ENCODE peak calls at places on chromosomes 5 and 9, in five cellular contexts. R is fibroblast of lung, V is GM23248, X is DND-41, E is MM.1S. N is an unnamed sample.

GRCh38 chr5:53422539-53422938 is 57.9 kb upstream of the FST start:
- DNase-seq in R (peak; percentile 54), V (peak; percentile 97), X (no peak), E (no peak), N (peak; percentile 35)

GRCh38 chr9:133786371-133786753 is 48.2 kb upstream of the SARDH start:
- DNase-seq in R (no peak), V (no peak), X (no peak), E (no peak), N (no peak)

GRCh38 chr9:120536094-120536493 is 43.9 kb downstream of the CDK5RAP2 start:
- DNase-seq in R (no peak), V (no peak), X (no peak), E (no peak), N (no peak)

GRCh38 chr5:39992617-39993203 is 567.9 kb upstream of the DAB2 start:
- DNase-seq in R (peak; percentile 5), V (peak; percentile 11), X (no peak), E (no peak), N (no peak)

GRCh38 chr9:36315283-36315682 is 57.0 kb upstream of the GNE start:
- DNase-seq in R (no peak), V (no peak), X (no peak), E (no peak), N (no peak)

GRCh38 chr9:7844283-7844682 is 44.7 kb upstream of the DMAC1 start:
- DNase-seq in R (peak; percentile 45), V (peak; percentile 18), X (peak; percentile 10), E (no peak), N (peak; percentile 27)

GRCh38 chr9:124749811-124750210 is 21.3 kb downstream of the NR6A1 start:
- DNase-seq in R (no peak), V (peak; percentile 32), X (no peak), E (no peak), N (no peak)

GRCh38 chr5:14125262-14125661 is 17.9 kb upstream of the TRIO start:
- DNase-seq in R (no peak), V (no peak), X (no peak), E (no peak), N (no peak)

GRCh38 chr5:65483474-65484346 is 2.0 kb upstream of the ADAMTS6 start:
- DNase-seq in R (peak; percentile 90), V (peak; percentile 89), X (no peak), E (peak; percentile 68), N (peak; percentile 83)

GRCh38 chr9:106954562-106954961 is 91.6 kb downstream of the ZNF462 start:
- DNase-seq in R (no peak), V (peak; percentile 28), X (no peak), E (no peak), N (no peak)

GRCh38 chr5:80216753-80217596 is 38.9 kb downstream of the SERINC5 start:
- DNase-seq in R (no peak), V (peak; percentile 53), X (no peak), E (no peak), N (no peak)

GRCh38 chr5:177491429-177491945 is 5.9 kb downstream of the PDLIM7 start:
- DNase-seq in R (no peak), V (peak; percentile 57), X (peak; percentile 44), E (peak; percentile 78), N (peak; percentile 79)

GRCh38 chr9:80875947-80876346 is 813.4 kb downstream of the TLE1 start:
- DNase-seq in R (no peak), V (no peak), X (no peak), E (no peak), N (no peak)

GRCh38 chr9:126406075-126406675 is 79.5 kb downstream of the MVB12B start:
- DNase-seq in R (no peak), V (peak; percentile 81), X (no peak), E (no peak), N (no peak)

GRCh38 chr5:34728236-34728635 is 72.1 kb downstream of the RAI14 start:
- DNase-seq in R (no peak), V (no peak), X (no peak), E (no peak), N (no peak)

GRCh38 chr9:35604578-35605335 is at the start of gene TESK1:
- DNase-seq in R (peak; percentile 49), V (peak; percentile 82), X (peak; percentile 77), E (peak; percentile 91), N (peak; percentile 52)

GRCh38 chr5:41686767-41687166 is 176.4 kb upstream of the PLCXD3 start:
- DNase-seq in R (no peak), V (no peak), X (no peak), E (no peak), N (no peak)

DNA sequence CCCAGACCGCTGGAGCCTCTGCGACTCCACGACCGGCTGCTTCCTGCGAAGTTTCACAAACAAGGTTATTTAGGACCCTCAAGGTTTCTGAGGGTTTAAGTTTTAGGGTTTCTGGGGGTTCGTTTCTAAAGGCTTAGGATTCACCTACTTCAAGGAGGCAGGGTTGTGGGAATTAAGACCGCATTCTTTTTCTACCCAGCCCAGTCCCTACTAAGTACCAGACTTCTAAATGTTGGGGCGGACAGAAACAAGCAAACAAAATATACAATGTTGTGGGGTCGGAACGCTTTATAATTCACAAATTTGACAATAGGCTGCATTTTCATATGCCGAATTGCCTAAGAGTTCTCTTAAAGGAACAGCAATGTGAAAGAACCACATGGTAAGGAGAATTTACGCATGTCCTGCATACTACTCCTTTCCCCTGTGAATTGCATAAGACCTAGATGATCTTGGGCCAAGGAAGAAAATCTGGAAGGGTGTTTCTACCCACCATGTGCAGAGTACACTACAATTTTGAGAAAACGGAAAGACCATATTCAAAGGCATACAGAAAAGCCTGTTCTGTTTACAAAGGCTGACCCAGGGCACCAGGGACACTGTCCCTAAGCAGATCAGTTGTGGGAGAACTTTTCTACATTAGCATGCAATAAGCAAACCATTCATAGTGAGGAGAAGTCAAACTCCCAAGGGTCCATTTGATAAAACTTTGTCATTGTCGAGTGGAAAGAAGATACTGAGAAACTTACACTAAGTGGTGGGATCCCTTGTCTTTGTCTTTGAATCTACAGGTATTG is 457.3 kb downstream of the RAB3C start:
- DNase-seq in R (peak; percentile 81), V (peak; percentile 51), X (no peak), E (no peak), N (peak; percentile 31)
- TF ChIP-seq EZH2 in R (peak; percentile 63), V (no peak), X (no peak), E (no peak), N (no peak)

GRCh38 chr9:34521406-34522045 is 1.3 kb downstream of the ENHO start:
- DNase-seq in R (no peak), V (no peak), X (no peak), E (no peak), N (no peak)

GRCh38 chr9:34520505-34521385 is 2.0 kb downstream of the ENHO start:
- DNase-seq in R (no peak), V (no peak), X (no peak), E (no peak), N (no peak)

GRCh38 chr9:34522971-34523797 is at the start of gene ENHO:
- DNase-seq in R (peak; percentile 76), V (peak; percentile 93), X (peak; percentile 88), E (peak; percentile 90), N (peak; percentile 94)

GRCh38 chr9:34524349-34524748 is 1.6 kb upstream of the ENHO start:
- DNase-seq in R (no peak), V (no peak), X (no peak), E (no peak), N (no peak)

GRCh38 chr9:34522091-34522887 is 501 bp downstream of the ENHO start:
- DNase-seq in R (no peak), V (peak; percentile 12), X (peak; percentile 8), E (no peak), N (no peak)
- TF ChIP-seq EZH2 in R (peak; percentile 65), V (peak; percentile 42), X (peak; percentile 51), E (no peak), N (peak; percentile 48)

GRCh38 chr5:7871560-7872113 is 2.7 kb downstream of the MTRR start:
- DNase-seq in R (no peak), V (no peak), X (no peak), E (peak; percentile 93), N (no peak)
- TF ChIP-seq EZH2 in R (no peak), V (no peak), X (no peak), E (no peak), N (no peak)

GRCh38 chr5:174735498-174736350 is 11.3 kb downstream of the MSX2 start:
- DNase-seq in R (no peak), V (peak; percentile 57), X (no peak), E (peak; percentile 28), N (no peak)

GRCh38 chr5:174734571-174735497 is 10.5 kb downstream of the MSX2 start:
- DNase-seq in R (no peak), V (no peak), X (no peak), E (no peak), N (no peak)

GRCh38 chr5:174732040-174733020 is 7.9 kb downstream of the MSX2 start:
- DNase-seq in R (no peak), V (no peak), X (no peak), E (no peak), N (no peak)

GRCh38 chr5:174733091-174733690 is 8.8 kb downstream of the MSX2 start:
- DNase-seq in R (no peak), V (no peak), X (no peak), E (no peak), N (no peak)

DNA sequence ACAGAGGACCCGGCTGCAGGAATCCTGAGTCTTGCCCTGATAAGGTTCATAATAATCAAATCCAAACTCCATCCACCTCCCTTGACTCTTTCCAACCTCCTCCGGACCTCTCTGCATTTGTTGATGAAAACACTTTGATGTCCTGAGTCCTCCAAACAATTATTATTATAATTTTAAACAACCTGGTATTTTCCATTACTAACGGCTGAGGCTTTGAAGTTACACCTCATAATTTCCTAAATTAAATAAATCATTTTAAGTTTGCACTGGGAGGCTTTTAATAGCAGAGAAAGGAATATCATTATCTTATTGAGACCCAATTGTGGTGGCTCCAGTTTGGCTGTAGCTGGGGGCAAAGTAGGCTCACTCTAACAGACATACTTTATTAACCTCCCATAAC is 9.5 kb downstream of the MSX2 start:
- DNase-seq in R (no peak), V (no peak), X (no peak), E (no peak), N (no peak)
- TF ChIP-seq EZH2 in R (no peak), V (no peak), X (no peak), E (no peak), N (no peak)

GRCh38 chr5:10886497-10886896 is 125.5 kb upstream of the DAP start:
- DNase-seq in R (no peak), V (no peak), X (no peak), E (no peak), N (no peak)

GRCh38 chr5:10880934-10881333 is 119.9 kb upstream of the DAP start:
- DNase-seq in R (no peak), V (no peak), X (no peak), E (no peak), N (no peak)

DNA sequence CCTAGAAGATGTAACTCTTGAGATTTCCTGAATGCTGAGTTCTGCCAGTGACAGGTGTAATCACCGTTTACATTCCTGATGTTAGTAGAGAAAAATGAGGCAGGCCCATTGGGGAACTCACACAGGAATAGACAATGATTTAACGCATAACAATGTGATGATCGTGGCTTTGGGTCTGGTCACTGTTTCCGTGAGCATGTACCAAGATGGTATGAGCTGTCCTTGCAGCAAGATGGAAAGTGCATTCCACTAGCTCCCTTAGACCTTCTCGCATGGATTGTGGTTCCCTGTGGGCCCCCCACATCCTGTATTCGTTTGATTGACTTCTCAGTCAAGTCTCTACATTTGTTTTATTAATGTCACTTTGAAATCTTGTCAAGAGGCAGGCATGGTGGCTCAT is 124.0 kb upstream of the DAP start:
- DNase-seq in R (no peak), V (peak; percentile 61), X (no peak), E (no peak), N (no peak)
- TF ChIP-seq EZH2 in R (no peak), V (no peak), X (no peak), E (no peak), N (no peak)